ENCODE peak calls at places on chromosomes 2 and 18, in four cellular contexts. G is H9, W is H1, X is IMR-90. R is an unnamed sample.

GRCh38 chr18:45775241-45775676 is 50.2 kb upstream of the SIGLEC15 start:
- DNase-seq in W (no peak), X (peak; percentile 63), G (peak; percentile 69), R (peak; percentile 81)

GRCh38 chr2:101723366-101724112 is 26.0 kb downstream of the MAP4K4 start:
- DNase-seq in G (no peak), W (no peak), X (no peak), R (no peak)

GRCh38 chr2:217165547-217165946 is 305.7 kb upstream of the TNP1 start:
- DNase-seq in X (no peak), W (no peak), G (no peak), R (no peak)

GRCh38 chr2:237585590-237586221 is 4.8 kb downstream of the RAB17 start:
- DNase-seq in G (no peak), X (no peak), W (no peak), R (no peak)

GRCh38 chr2:182866461-182867369 is at the start of gene FRZB:
- DNase-seq in X (peak; percentile 73), W (peak; percentile 17), G (peak; percentile 73), R (peak; percentile 71)

GRCh38 chr2:223560704-223561435 is 41.3 kb downstream of the SCG2 start:
- DNase-seq in X (peak; percentile 49), G (no peak), W (no peak), R (peak; percentile 52)

GRCh38 chr2:199851886-199852285 is 894 bp upstream of the FTCDNL1 start:
- DNase-seq in W (no peak), G (no peak), X (no peak), R (no peak)

GRCh38 chr18:35331367-35332087 is 12.7 kb downstream of the ZNF24 start:
- DNase-seq in W (no peak), X (no peak), G (no peak), R (no peak)

GRCh38 chr2:8203354-8203753 is 478.5 kb upstream of the ID2 start:
- DNase-seq in W (no peak), X (no peak), G (no peak), R (no peak)

GRCh38 chr2:3458396-3459184 is 60.7 kb downstream of the ADI1 start:
- DNase-seq in G (peak; percentile 10), W (no peak), X (no peak), R (no peak)

GRCh38 chr2:84958135-84959044 is 12.6 kb upstream of the KCMF1 start:
- DNase-seq in W (peak; percentile 99), G (peak; percentile 98), X (peak; percentile 97), R (peak; percentile 100)

GRCh38 chr18:48676756-48677368 is 138.0 kb downstream of the CTIF start:
- DNase-seq in G (peak; percentile 76), W (peak; percentile 10), X (peak; percentile 38), R (peak; percentile 71)

GRCh38 chr2:219664958-219665357 is 37.5 kb downstream of the SLC4A3 start:
- DNase-seq in X (peak; percentile 47), G (peak; percentile 10), W (no peak), R (no peak)

GRCh38 chr2:128215897-128216645 is 102.6 kb downstream of the HS6ST1 start:
- DNase-seq in W (no peak), G (no peak), X (no peak), R (no peak)

GRCh38 chr18:26425148-26425531 is 123.2 kb downstream of the KCTD1 start:
- DNase-seq in W (no peak), X (peak; percentile 7), G (no peak), R (no peak)

GRCh38 chr2:221570321-221571107 is 1.6 kb downstream of the EPHA4 start:
- DNase-seq in W (no peak), X (peak; percentile 31), G (peak; percentile 59), R (peak; percentile 55)

GRCh38 chr2:226795281-226796011 is 4.2 kb downstream of the IRS1 start:
- DNase-seq in W (no peak), X (peak; percentile 56), G (no peak), R (no peak)

GRCh38 chr18:22831441-22831904 is 101.7 kb upstream of the RBBP8 start:
- DNase-seq in W (no peak), X (peak; percentile 91), G (no peak), R (peak; percentile 38)

GRCh38 chr2:191748528-191749180 is 70.7 kb downstream of the NABP1 start:
- DNase-seq in G (no peak), X (peak; percentile 24), W (no peak), R (no peak)

GRCh38 chr2:57908736-57909161 is 137.9 kb upstream of the VRK2 start:
- DNase-seq in G (no peak), W (no peak), X (no peak), R (no peak)

GRCh38 chr18:73669299-73669698 is 478.3 kb downstream of the FBXO15 start:
- DNase-seq in W (no peak), G (no peak), X (peak; percentile 86), R (no peak)

GRCh38 chr2:88038263-88039105 is 17.1 kb downstream of the KRCC1 start:
- DNase-seq in G (no peak), W (no peak), X (peak; percentile 97), R (peak; percentile 73)

GRCh38 chr2:38251940-38252339 is 125.1 kb downstream of the ATL2 start:
- DNase-seq in W (no peak), G (no peak), X (no peak), R (no peak)

GRCh38 chr2:20299113-20299512 is 51.5 kb downstream of the PUM2 start:
- DNase-seq in W (no peak), G (no peak), X (no peak), R (no peak)

GRCh38 chr2:173148520-173148919 is 72.9 kb downstream of the MAP3K20 start:
- DNase-seq in G (no peak), W (no peak), X (peak; percentile 23), R (no peak)

GRCh38 chr18:62505669-62506494 is 16.9 kb upstream of the ZCCHC2 start:
- DNase-seq in X (no peak), W (no peak), G (no peak), R (no peak)

GRCh38 chr2:2324119-2324518 is 7.0 kb downstream of the MYT1L start:
- DNase-seq in W (no peak), X (no peak), G (no peak), R (no peak)

GRCh38 chr2:215787565-215788178 is 225.7 kb downstream of the MREG start:
- DNase-seq in G (no peak), W (no peak), X (no peak), R (no peak)

GRCh38 chr18:76450912-76451421 is 44.1 kb downstream of the ZNF516 start:
- DNase-seq in G (peak; percentile 51), W (no peak), X (peak; percentile 72), R (peak; percentile 65)

GRCh38 chr2:204072443-204073324 is 136.1 kb downstream of the ICOS start:
- DNase-seq in G (peak; percentile 72), W (peak; percentile 38), X (no peak), R (peak; percentile 78)

GRCh38 chr2:116719841-116720240 is 1094.7 kb upstream of the DDX18 start:
- DNase-seq in W (no peak), G (no peak), X (no peak), R (no peak)

GRCh38 chr2:219497495-219498279 is 1.0 kb upstream of the GMPPA start:
- DNase-seq in X (peak; percentile 74), G (peak; percentile 76), W (no peak), R (no peak)

GRCh38 chr2:100606740-100607343 is 44.0 kb downstream of the PDCL3 start:
- DNase-seq in X (peak; percentile 46), G (peak; percentile 69), W (peak; percentile 3), R (peak; percentile 67)

GRCh38 chr2:142876423-142876822 is 1.0 kb upstream of the KYNU start:
- DNase-seq in W (no peak), X (peak; percentile 34), G (no peak), R (no peak)

GRCh38 chr2:821546-821945 is 129.1 kb upstream of the SNTG2 start:
- DNase-seq in X (no peak), G (peak; percentile 26), W (no peak), R (no peak)
- H3K9ac ChIP-seq in X (no peak overlapping the region), G (no peak overlapping the region), W (no peak overlapping the region), R (no peak overlapping the region)

DNA sequence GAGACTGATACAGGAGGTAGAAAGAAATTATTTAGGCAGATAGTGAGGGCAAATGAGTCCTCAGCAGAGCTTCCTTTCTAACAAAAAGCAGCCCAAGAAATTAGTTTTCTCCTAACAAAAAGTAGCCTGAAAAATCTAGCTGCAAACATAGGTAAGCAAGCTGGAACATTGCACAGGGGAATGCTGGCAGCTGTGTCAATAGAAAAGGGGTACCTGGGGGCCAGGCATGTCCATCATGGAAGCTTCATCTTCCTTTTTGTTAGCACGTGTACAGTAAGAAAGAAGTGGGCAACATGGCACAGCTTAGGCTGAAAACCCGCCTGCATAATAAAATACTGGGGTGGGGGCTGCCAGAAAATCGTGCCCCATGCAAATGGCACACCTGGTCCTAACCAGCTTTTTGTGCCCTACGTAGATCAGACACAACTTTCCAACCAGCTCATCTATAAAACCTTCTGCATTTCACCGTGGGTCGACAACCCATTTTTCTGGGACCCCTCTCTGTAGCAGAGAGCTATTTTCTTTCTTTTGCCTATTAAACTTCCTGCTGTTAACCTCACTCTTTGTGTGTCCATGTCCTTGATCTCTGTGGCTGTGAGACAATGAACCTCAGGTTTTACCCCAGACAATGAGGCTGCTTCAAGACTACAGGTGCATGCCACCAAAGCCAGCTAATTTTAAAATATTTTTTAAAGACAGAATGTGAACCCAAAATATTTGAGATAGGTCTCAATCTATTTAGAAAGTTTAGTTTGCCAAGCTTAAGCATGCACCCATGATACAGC is 6.6 kb upstream of the MTHFD2 start:
- DNase-seq in W (no peak), G (no peak), X (no peak), R (no peak)
- H3K56ac ChIP-seq in W (no peak overlapping the region), G (no peak overlapping the region), X (no peak overlapping the region), R (peak overlapping the region; percentile 10)

GRCh38 chr18:12048010-12048826 is 45.4 kb upstream of the ANKRD62 start:
- DNase-seq in W (no peak), G (peak; percentile 73), X (no peak), R (peak; percentile 29)
- H3K9ac ChIP-seq in W (no peak overlapping the region), G (no peak overlapping the region), X (no peak overlapping the region), R (no peak overlapping the region)

GRCh38 chr2:60316381-60317028 is 236.9 kb downstream of the BCL11A start:
- DNase-seq in W (no peak), X (no peak), G (peak; percentile 22), R (no peak)
- H3K56ac ChIP-seq in W (no peak overlapping the region), X (no peak overlapping the region), G (no peak overlapping the region), R (no peak overlapping the region)